ENCODE peak calls at places on chromosome 15, in five cellular contexts. E is uterus, O is stomach, L is upper lobe of left lung, B is breast epithelium. D is an unnamed sample.

GRCh38 chr15:53716909-53717878 is 42.3 kb downstream of the WDR72 start:
- DNase-seq in O (no peak), L (no peak), B (no peak), E (no peak), D (no peak)

GRCh38 chr15:95127356-95127755 is 896.0 kb downstream of the MCTP2 start:
- DNase-seq in L (no peak), O (no peak), E (no peak), B (no peak), D (no peak)

GRCh38 chr15:45097466-45097865 is 16.5 kb downstream of the DUOX2 start:
- DNase-seq in E (no peak), L (no peak), O (no peak), B (peak; percentile 24), D (no peak)

GRCh38 chr15:26082833-26083174 is 219.7 kb upstream of the ATP10A start:
- DNase-seq in O (no peak), E (no peak), B (no peak), L (no peak), D (no peak)

GRCh38 chr15:68386587-68387287 is 45.2 kb downstream of the ITGA11 start:
- DNase-seq in O (peak; percentile 11), B (no peak), E (peak; percentile 7), L (no peak), D (peak; percentile 13)

GRCh38 chr15:99345242-99345641 is 94.0 kb downstream of the LRRC28 start:
- DNase-seq in L (no peak), E (no peak), O (no peak), B (no peak), D (no peak)

GRCh38 chr15:96264801-96265515 is 65.5 kb upstream of the NR2F2 start:
- DNase-seq in O (no peak), L (no peak), B (no peak), E (no peak), D (no peak)

GRCh38 chr15:80240261-80240660 is 11.8 kb downstream of the CTXND1 start:
- DNase-seq in O (no peak), E (no peak), B (no peak), L (no peak), D (no peak)

GRCh38 chr15:74826372-74826819 is at the start of gene CPLX3:
- DNase-seq in O (peak; percentile 34), L (no peak), E (peak; percentile 34), B (no peak), D (peak; percentile 46)

GRCh38 chr15:72197460-72198409 is at the start of gene GRAMD2A:
- DNase-seq in O (peak; percentile 43), L (peak; percentile 64), E (no peak), B (no peak), D (no peak)

GRCh38 chr15:49721091-49721490 is 100.2 kb downstream of the DTWD1 start:
- DNase-seq in B (no peak), O (no peak), L (no peak), E (no peak), D (no peak)

GRCh38 chr15:25677719-25678497 is 185.2 kb downstream of the ATP10A start:
- DNase-seq in L (no peak), B (no peak), O (no peak), E (no peak), D (no peak)

GRCh38 chr15:43441316-43441715 is 51.6 kb downstream of the TP53BP1 start:
- DNase-seq in E (no peak), L (no peak), O (no peak), B (no peak), D (no peak)

GRCh38 chr15:98881526-98882517 is 125.8 kb downstream of the PGPEP1L start:
- DNase-seq in O (no peak), B (no peak), E (no peak), L (no peak), D (no peak)

GRCh38 chr15:55698653-55699052 is 44.3 kb downstream of the PRTG start:
- DNase-seq in B (no peak), E (no peak), O (no peak), L (no peak), D (no peak)

GRCh38 chr15:49927462-49927861 is 191.6 kb downstream of the ATP8B4 start:
- DNase-seq in O (no peak), E (no peak), B (no peak), L (no peak), D (no peak)

GRCh38 chr15:79494392-79494909 is 62.3 kb downstream of the MINAR1 start:
- DNase-seq in B (no peak), E (no peak), L (no peak), O (no peak), D (peak; percentile 2)

GRCh38 chr15:62153228-62153627 is 11.9 kb downstream of the C2CD4B start:
- DNase-seq in B (no peak), E (no peak), L (no peak), O (no peak), D (no peak)

GRCh38 chr15:93241696-93242585 is 152.9 kb upstream of the RGMA start:
- DNase-seq in O (no peak), E (no peak), L (no peak), B (no peak), D (no peak)

GRCh38 chr15:74511583-74511982 is 29.4 kb upstream of the ARID3B start:
- DNase-seq in B (no peak), L (peak; percentile 31), E (no peak), O (no peak), D (no peak)

GRCh38 chr15:80791004-80791403 is 11.8 kb downstream of the CEMIP start:
- DNase-seq in E (no peak), O (no peak), L (no peak), B (no peak), D (no peak)

GRCh38 chr15:79436037-79436780 is 4.1 kb downstream of the MINAR1 start:
- DNase-seq in L (no peak), O (no peak), E (no peak), B (no peak), D (no peak)

GRCh38 chr15:76575177-76576078 is 238.9 kb downstream of the ISL2 start:
- DNase-seq in O (no peak), L (no peak), E (no peak), B (no peak), D (no peak)

GRCh38 chr15:58528197-58528870 is 96.5 kb downstream of the LIPC start:
- DNase-seq in B (no peak), O (peak; percentile 62), E (no peak), L (peak; percentile 19), D (peak; percentile 50)

GRCh38 chr15:58526647-58527192 is 94.9 kb downstream of the LIPC start:
- DNase-seq in E (no peak), O (no peak), B (no peak), L (peak; percentile 44), D (no peak)

GRCh38 chr15:58527573-58528196 is 95.9 kb downstream of the LIPC start:
- DNase-seq in E (no peak), L (no peak), B (no peak), O (no peak), D (no peak)

GRCh38 chr15:58530056-58530590 is 98.3 kb downstream of the LIPC start:
- DNase-seq in E (no peak), L (no peak), B (no peak), O (no peak), D (peak; percentile 12)

GRCh38 chr15:58529041-58529440 is 97.2 kb downstream of the LIPC start:
- DNase-seq in B (no peak), O (no peak), L (no peak), E (no peak), D (peak; percentile 33)
- H3K27ac ChIP-seq in B (no peak overlapping the region), O (peak overlapping the region; percentile 78), L (no peak overlapping the region), E (no peak overlapping the region), D (no peak overlapping the region)

GRCh38 chr15:40893733-40894688 is at the start of gene VPS18:
- DNase-seq in B (peak; percentile 99), O (peak; percentile 100), E (peak; percentile 100), L (peak; percentile 100), D (peak; percentile 99)
- TF ChIP-seq POLR2A in B (peak; percentile 57), O (peak; percentile 49), E (peak; percentile 62), L (peak; percentile 90), D (peak; percentile 87)

GRCh38 chr15:88620995-88621772 is at the start of gene AEN:
- DNase-seq in O (peak; percentile 97), L (peak; percentile 97), B (peak; percentile 95), E (peak; percentile 96), D (peak; percentile 98)
- H3K4me3 ChIP-seq in O (peak within 1 kb of the TSS; percentile 99), L (peak within 1 kb of the TSS; percentile 81), B (peak within 1 kb of the TSS; percentile 93), E (peak within 1 kb of the TSS; percentile 92), D (peak within 1 kb of the TSS; percentile 78)

GRCh38 chr15:48358229-48358641 is 27.0 kb downstream of the DUT start:
- DNase-seq in B (no peak), L (no peak), O (no peak), E (no peak), D (no peak)

GRCh38 chr15:48354694-48355303 is 23.6 kb downstream of the DUT start:
- DNase-seq in L (no peak), E (no peak), O (no peak), B (no peak), D (no peak)

GRCh38 chr15:48358681-48359152 is 27.5 kb downstream of the DUT start:
- DNase-seq in O (no peak), E (no peak), L (no peak), B (no peak), D (no peak)

GRCh38 chr15:48352474-48353072 is 21.3 kb downstream of the DUT start:
- DNase-seq in O (peak; percentile 64), B (no peak), L (peak; percentile 54), E (peak; percentile 27), D (peak; percentile 52)

GRCh38 chr15:48355377-48355776 is 24.1 kb downstream of the DUT start:
- DNase-seq in O (no peak), B (no peak), L (no peak), E (no peak), D (no peak)
- H3K27ac ChIP-seq in O (no peak overlapping the region), B (peak overlapping the region; percentile 36), L (no peak overlapping the region), E (no peak overlapping the region), D (no peak overlapping the region)

DNA sequence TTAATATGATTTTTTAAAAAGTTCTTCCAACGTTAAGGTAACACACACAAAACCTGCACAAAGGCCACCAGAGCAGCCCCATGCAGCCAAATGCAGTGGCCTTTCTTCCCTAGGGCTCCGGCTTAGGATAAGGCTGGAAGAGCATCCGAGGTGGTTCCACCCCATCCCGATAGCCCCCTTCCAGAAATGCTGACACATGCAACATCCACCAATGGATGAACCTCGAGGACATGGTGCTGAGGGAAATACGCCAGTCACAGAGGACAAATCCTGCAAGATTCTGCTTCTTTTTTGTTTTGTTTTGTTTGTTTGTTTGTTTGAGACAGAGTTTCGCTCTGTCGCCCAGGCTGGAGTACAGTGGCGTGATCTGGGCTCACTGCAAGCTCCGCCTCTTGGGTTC is 199.3 kb upstream of the NSMCE3 start:
- DNase-seq in B (no peak), O (no peak), E (no peak), L (no peak), D (no peak)
- TF ChIP-seq POLR2A in B (no peak), O (no peak), E (no peak), L (no peak), D (no peak)

GRCh38 chr15:59400103-59400813 is 27.6 kb upstream of the MYO1E start:
- DNase-seq in O (no peak), B (no peak), L (no peak), E (no peak), D (no peak)
- H3K4me3 ChIP-seq in O (no peak overlapping the region), B (no peak overlapping the region), L (no peak overlapping the region), E (no peak overlapping the region), D (no peak overlapping the region)